ENCODE peak calls at places on chromosome 13, in eight cellular contexts. B, I, V, H, O, L, P and S are unnamed samples.

GRCh38 chr13:102651392-102651791 is 43.5 kb downstream of the METTL21C start:
- DNase-seq in B (no peak), I (peak; percentile 8), V (no peak), H (peak; percentile 30), O (peak; percentile 60), L (no peak), P (no peak), S (peak; percentile 18)

GRCh38 chr13:99505814-99506269 is 4.6 kb downstream of the TM9SF2 start:
- DNase-seq in B (no peak), I (peak; percentile 31), V (no peak), H (peak; percentile 20), O (peak; percentile 11), L (no peak), P (peak; percentile 29), S (peak; percentile 22)

GRCh38 chr13:106497079-106497478 is 38.4 kb downstream of the EFNB2 start:
- DNase-seq in B (no peak), I (no peak), V (no peak), H (no peak), O (no peak), L (no peak), P (no peak), S (no peak)

GRCh38 chr13:41823486-41823885 is 137.4 kb downstream of the VWA8 start:
- DNase-seq in B (no peak), I (no peak), V (no peak), H (no peak), O (no peak), L (no peak), P (no peak), S (no peak)

GRCh38 chr13:95288899-95289500 is 12.3 kb downstream of the ABCC4 start:
- DNase-seq in B (no peak), I (no peak), V (no peak), H (no peak), O (no peak), L (no peak), P (no peak), S (peak; percentile 49)

GRCh38 chr13:82597737-82598136 is 1284.5 kb downstream of the SLITRK1 start:
- DNase-seq in B (no peak), I (no peak), V (no peak), H (no peak), O (no peak), L (no peak), P (no peak), S (no peak)

GRCh38 chr13:25267715-25268114 is 19.6 kb downstream of the MTMR6 start:
- DNase-seq in B (no peak), I (peak; percentile 22), V (no peak), H (peak; percentile 12), O (peak; percentile 9), L (no peak), P (no peak), S (no peak)

GRCh38 chr13:110925023-110925608 is 10.2 kb upstream of the ANKRD10 start:
- DNase-seq in B (peak; percentile 15), I (no peak), V (no peak), H (no peak), O (no peak), L (no peak), P (peak; percentile 17), S (no peak)

GRCh38 chr13:76976488-76976887 is 15.4 kb upstream of the CLN5 start:
- DNase-seq in B (no peak), I (no peak), V (no peak), H (no peak), O (peak; percentile 58), L (no peak), P (no peak), S (peak; percentile 87)

GRCh38 chr13:40153516-40153915 is 498.1 kb downstream of the COG6 start:
- DNase-seq in B (no peak), I (no peak), V (no peak), H (no peak), O (no peak), L (no peak), P (no peak), S (no peak)

GRCh38 chr13:109790071-109790470 is 3.7 kb upstream of the IRS2 start:
- DNase-seq in B (no peak), I (no peak), V (no peak), H (peak; percentile 82), O (peak; percentile 25), L (no peak), P (no peak), S (no peak)

GRCh38 chr13:45909089-45909488 is 57.5 kb upstream of the SIAH3 start:
- DNase-seq in B (no peak), I (no peak), V (no peak), H (no peak), O (no peak), L (no peak), P (no peak), S (no peak)

GRCh38 chr13:94599877-94600276 is 1.8 kb upstream of the GPR180 start:
- DNase-seq in B (no peak), I (no peak), V (no peak), H (no peak), O (no peak), L (no peak), P (no peak), S (no peak)

GRCh38 chr13:98972627-98973026 is 5.2 kb downstream of the DOCK9 start:
- DNase-seq in B (no peak), I (peak; percentile 4), V (no peak), H (peak; percentile 60), O (peak; percentile 93), L (no peak), P (no peak), S (peak; percentile 88)

GRCh38 chr13:93246069-93246468 is 19.5 kb downstream of the GPC6 start:
- DNase-seq in B (no peak), I (no peak), V (no peak), H (no peak), O (no peak), L (no peak), P (no peak), S (no peak)

GRCh38 chr13:59774511-59774911 is 389.2 kb downstream of the DIAPH3 start:
- DNase-seq in B (no peak), I (no peak), V (no peak), H (peak; percentile 88), O (peak; percentile 84), L (no peak), P (no peak), S (peak; percentile 77)

GRCh38 chr13:110716235-110716505 is 2.7 kb downstream of the ING1 start:
- DNase-seq in B (no peak), I (peak; percentile 45), V (no peak), H (no peak), O (peak; percentile 31), L (peak; percentile 73), P (no peak), S (no peak)

GRCh38 chr13:20006206-20006605 is 47.7 kb downstream of the ZMYM2 start:
- DNase-seq in B (no peak), I (no peak), V (no peak), H (no peak), O (peak; percentile 60), L (no peak), P (no peak), S (peak; percentile 50)

GRCh38 chr13:44843403-44843802 is 145.9 kb downstream of the NUFIP1 start:
- DNase-seq in B (no peak), I (no peak), V (no peak), H (peak; percentile 82), O (peak; percentile 36), L (no peak), P (no peak), S (peak; percentile 85)

GRCh38 chr13:32687275-32687674 is 101.0 kb downstream of the PDS5B start:
- DNase-seq in B (no peak), I (no peak), V (no peak), H (no peak), O (no peak), L (no peak), P (no peak), S (no peak)